ENCODE peak calls at places on chromosomes 16 and 17, in nine cellular contexts. M is colonic mucosa; Y is GM20000; U is heart right ventricle; E is MCF 10A; G is heart left ventricle; T is CD4-positive, alpha-beta T cell; W is OCI-LY7; L is lung. F is an unnamed sample.

GRCh38 chr17:61456688-61457225 is 4.5 kb downstream of the TBX4 start:
- DNase-seq in G (no peak), L (no peak), U (no peak), E (no peak), W (no peak), M (no peak), Y (no peak), T (no peak), F (no peak)

GRCh38 chr17:3534881-3535252 is 22.7 kb downstream of the TRPV3 start:
- DNase-seq in Y (peak), T (no peak), W (no peak), M (peak), E (no peak), G (no peak), L (no peak), U (no peak), F (no peak)

GRCh38 chr17:57810740-57811632 is 38.9 kb downstream of the MRPS23 start:
- DNase-seq in L (no peak), U (peak), M (peak), G (peak), Y (no peak), W (no peak), T (no peak), E (no peak), F (no peak)

GRCh38 chr16:84143784-84144199 is 1.2 kb downstream of the HSDL1 start:
- DNase-seq in L (no peak), T (no peak), Y (no peak), W (no peak), G (no peak), E (no peak), M (no peak), U (no peak), F (no peak)

GRCh38 chr17:80491478-80492342 is 15.3 kb upstream of the NPTX1 start:
- DNase-seq in Y (no peak), T (no peak), W (no peak), E (no peak), G (no peak), M (no peak), U (no peak), L (no peak), F (no peak)

GRCh38 chr16:3959148-3959547 is 78.6 kb upstream of the CREBBP start:
- DNase-seq in G (no peak), W (no peak), M (no peak), L (peak), E (peak), T (no peak), U (no peak), Y (no peak), F (no peak)

GRCh38 chr16:71467810-71468209 is 5.8 kb upstream of the ZNF23 start:
- DNase-seq in M (no peak), L (no peak), E (peak), G (no peak), T (peak), Y (peak), U (peak), W (peak), F (no peak)

GRCh38 chr17:74872313-74873035 is at the start of gene FDXR:
- DNase-seq in T (no peak), U (no peak), L (no peak), Y (no peak), E (no peak), G (no peak), W (no peak), M (no peak), F (no peak)

GRCh38 chr17:12409082-12409481 is 256.6 kb upstream of the MYOCD start:
- DNase-seq in Y (no peak), U (no peak), T (no peak), G (no peak), L (no peak), M (no peak), W (no peak), E (no peak), F (no peak)

GRCh38 chr16:72198021-72198420 is 26.1 kb upstream of the PMFBP1 start:
- DNase-seq in Y (no peak), T (no peak), G (peak), L (no peak), M (no peak), W (no peak), E (no peak), U (peak), F (no peak)

GRCh38 chr17:70668276-70668937 is 499.1 kb downstream of the KCNJ2 start:
- DNase-seq in U (no peak), Y (no peak), W (no peak), L (no peak), E (no peak), G (no peak), T (no peak), M (peak), F (no peak)

GRCh38 chr17:5011928-5012327 is 14.2 kb downstream of the KIF1C start:
- DNase-seq in M (no peak), Y (peak), W (no peak), L (no peak), T (no peak), G (no peak), E (no peak), U (no peak), F (no peak)

GRCh38 chr17:59361386-59361785 is 29.9 kb downstream of the YPEL2 start:
- DNase-seq in Y (no peak), G (no peak), T (no peak), E (peak), L (no peak), U (no peak), W (no peak), M (no peak), F (no peak)

GRCh38 chr17:44653384-44653783 is 2.9 kb upstream of the MEIOC start:
- DNase-seq in L (no peak), U (no peak), W (no peak), E (no peak), G (no peak), M (no peak), T (no peak), Y (no peak), F (no peak)

GRCh38 chr17:61352771-61353170 is 46.9 kb upstream of the TBX2 start:
- DNase-seq in G (no peak), Y (no peak), T (no peak), W (no peak), L (no peak), M (no peak), U (no peak), E (no peak), F (no peak)

GRCh38 chr16:85471469-85472431 is 141.4 kb upstream of the GSE1 start:
- DNase-seq in E (peak), G (no peak), U (no peak), M (peak), T (no peak), W (peak), Y (no peak), L (peak), F (no peak)

GRCh38 chr16:46996391-46996790 is 22.9 kb upstream of the DNAJA2 start:
- DNase-seq in M (no peak), L (no peak), Y (peak), U (no peak), G (no peak), W (no peak), T (no peak), E (no peak), F (no peak)

GRCh38 chr16:86619263-86619935 is 41.0 kb downstream of the FOXL1 start:
- DNase-seq in L (no peak), T (no peak), G (no peak), M (no peak), Y (no peak), U (no peak), W (no peak), E (no peak), F (no peak)

GRCh38 chr17:65191805-65192740 is 54.9 kb downstream of the RGS9 start:
- DNase-seq in L (no peak), G (no peak), W (no peak), U (no peak), T (no peak), M (no peak), Y (no peak), E (peak), F (no peak)

GRCh38 chr17:74190154-74190553 is 13.3 kb upstream of the RPL38 start:
- DNase-seq in U (no peak), L (no peak), Y (no peak), T (no peak), E (peak), W (peak), G (no peak), M (no peak), F (no peak)

GRCh38 chr16:71796501-71796900 is 12.1 kb downstream of the AP1G1 start:
- DNase-seq in E (no peak), T (no peak), U (no peak), L (no peak), M (no peak), G (no peak), W (no peak), Y (no peak), F (no peak)

GRCh38 chr16:58127033-58127556 is 2.1 kb downstream of the CFAP20 start:
- DNase-seq in T (no peak), L (no peak), G (no peak), M (no peak), W (peak), E (peak), Y (no peak), U (no peak), F (no peak)

GRCh38 chr17:77222356-77222755 is 81.6 kb downstream of the SEC14L1 start:
- DNase-seq in M (no peak), U (no peak), Y (no peak), L (no peak), T (no peak), G (no peak), E (no peak), W (no peak), F (no peak)

DNA sequence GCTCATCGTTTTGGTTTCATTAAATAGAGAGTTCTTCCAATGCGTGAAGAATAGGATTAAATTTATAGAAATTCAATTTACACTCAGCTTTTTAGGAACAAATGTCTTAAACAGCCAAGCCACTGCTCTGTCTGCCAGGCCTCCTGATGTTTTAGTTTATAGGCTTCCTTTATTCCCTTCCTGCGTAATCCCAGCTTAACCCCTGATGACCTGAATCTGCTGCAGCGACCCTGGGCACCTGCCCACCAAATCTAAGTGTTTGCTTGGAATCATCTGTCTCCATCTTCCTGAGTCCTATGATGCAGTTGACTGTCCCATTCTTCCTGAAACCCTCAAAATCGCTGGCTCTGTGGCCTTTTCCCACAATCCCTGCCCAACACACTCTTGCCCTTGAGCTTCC is 179.9 kb downstream of the GSG1L start:
- DNase-seq in G (no peak), M (no peak), U (no peak), L (no peak), E (no peak), Y (no peak), T (no peak), W (no peak), F (no peak)
- TF ChIP-seq CTCF in G (no peak), M (no peak), U (no peak), L (no peak), E (no peak), Y (no peak), T (no peak), W (no peak), F (no peak)

GRCh38 chr17:28366605-28367004 is 1.6 kb upstream of the SEBOX start:
- DNase-seq in U (no peak), T (no peak), G (no peak), E (no peak), L (no peak), M (no peak), W (peak), Y (no peak), F (no peak)
- TF ChIP-seq CTCF in U (no peak), T (no peak), G (no peak), E (no peak), L (no peak), M (no peak), W (peak), Y (no peak), F (no peak)

GRCh38 chr16:22253272-22253671 is 43.9 kb upstream of the POLR3E start:
- DNase-seq in Y (no peak), G (no peak), E (no peak), L (no peak), M (no peak), T (no peak), W (no peak), U (no peak), F (no peak)
- TF ChIP-seq CTCF in Y (no peak), G (no peak), E (no peak), L (no peak), M (no peak), T (no peak), W (no peak), U (no peak), F (no peak)

DNA sequence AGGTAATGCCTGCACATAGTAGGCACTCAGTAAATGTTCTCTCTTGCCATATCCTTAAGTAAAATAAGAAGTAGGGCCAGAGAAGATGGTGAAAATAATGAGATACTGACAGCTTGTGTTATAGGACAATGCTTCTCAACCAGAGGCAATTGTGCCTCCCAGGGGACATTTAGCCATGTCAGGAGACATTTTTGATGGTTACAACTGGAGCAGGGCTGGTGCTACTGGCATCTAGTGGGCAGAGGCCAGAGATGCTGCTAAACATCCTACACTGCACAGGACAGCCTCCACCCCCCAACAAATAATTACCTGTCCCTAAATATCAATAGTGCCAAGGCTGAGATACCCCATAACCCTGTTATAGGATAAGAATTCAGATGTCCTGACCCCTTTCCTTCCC is 1.7 kb downstream of the RAD51D start:
- DNase-seq in G (no peak), M (no peak), L (no peak), Y (no peak), W (peak), E (peak), T (no peak), U (no peak), F (no peak)
- TF ChIP-seq CTCF in G (no peak), M (no peak), L (no peak), Y (no peak), W (peak), E (peak), T (no peak), U (no peak), F (no peak)

DNA sequence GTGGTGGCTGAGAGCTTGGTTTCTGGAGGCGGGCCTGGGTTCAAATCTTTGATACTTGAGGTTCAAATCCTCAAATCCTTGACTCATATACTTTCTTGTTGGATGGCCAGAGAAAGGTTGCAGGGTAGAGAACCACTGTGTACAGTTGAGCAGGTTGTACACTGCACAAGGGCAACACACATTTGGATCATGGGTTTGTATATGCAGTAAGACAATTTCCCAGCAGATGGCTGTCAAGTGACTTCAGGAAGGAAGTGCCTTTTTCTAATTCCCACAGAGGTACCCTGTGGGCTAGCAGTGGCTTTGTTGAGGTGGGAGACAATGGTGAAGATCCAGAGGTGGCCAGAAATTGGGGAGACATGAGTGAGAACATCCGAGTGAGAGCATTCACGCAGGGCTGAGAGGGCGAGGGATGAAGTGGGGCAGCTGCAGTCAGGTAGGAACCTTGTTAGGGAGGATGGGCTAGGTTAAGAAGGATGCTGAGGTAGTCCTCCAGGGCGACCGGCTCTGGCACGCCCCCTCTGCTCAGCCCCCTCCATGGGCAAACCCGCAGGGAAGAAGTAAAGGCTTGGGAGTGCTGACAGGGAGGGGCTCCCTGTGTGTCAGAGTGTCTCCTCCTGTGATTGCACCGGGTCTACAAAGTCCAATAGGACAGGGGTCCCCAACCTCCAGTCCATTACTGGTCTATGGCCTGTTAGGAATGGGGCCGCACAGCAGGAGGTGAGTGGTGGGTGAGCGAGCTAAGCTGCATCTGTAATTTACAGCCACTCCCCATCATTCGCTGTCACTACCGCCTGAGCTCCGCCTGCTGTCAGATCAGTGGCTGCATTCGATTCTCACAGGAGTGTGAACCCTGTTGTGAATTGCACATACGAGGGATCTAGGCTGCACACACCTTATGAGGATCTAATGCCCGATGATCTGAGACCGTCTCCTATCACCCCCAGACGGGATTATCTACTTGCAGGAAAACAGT is 2.7 kb downstream of the C16orf89 start:
- DNase-seq in U (no peak), Y (peak), W (peak), E (no peak), G (no peak), M (no peak), T (no peak), L (no peak), F (no peak)
- TF ChIP-seq CTCF in U (no peak), Y (no peak), W (peak), E (no peak), G (no peak), M (no peak), T (no peak), L (no peak), F (no peak)

GRCh38 chr16:25135239-25135878 is 23.8 kb downstream of the LCMT1 start:
- DNase-seq in Y (no peak), G (no peak), T (no peak), E (peak), W (no peak), L (no peak), M (peak), U (no peak), F (no peak)
- TF ChIP-seq CTCF in Y (no peak), G (no peak), T (no peak), E (peak), W (peak), L (no peak), M (peak), U (no peak), F (no peak)

GRCh38 chr16:88338111-88338510 is 44.6 kb upstream of the ZNF469 start:
- DNase-seq in T (no peak), U (no peak), W (no peak), Y (no peak), M (no peak), E (no peak), L (no peak), G (no peak), F (no peak)
- TF ChIP-seq CTCF in T (no peak), U (no peak), W (peak), Y (no peak), M (no peak), E (no peak), L (no peak), G (no peak), F (no peak)

GRCh38 chr17:67164298-67164697 is 80.7 kb downstream of the HELZ start:
- DNase-seq in M (no peak), U (no peak), T (no peak), W (no peak), L (no peak), Y (no peak), E (no peak), G (no peak), F (no peak)

GRCh38 chr17:67161573-67161972 is 83.4 kb downstream of the HELZ start:
- DNase-seq in M (no peak), T (no peak), E (no peak), L (no peak), U (no peak), Y (no peak), G (no peak), W (no peak), F (no peak)

GRCh38 chr17:67162771-67163170 is 82.2 kb downstream of the HELZ start:
- DNase-seq in L (no peak), E (no peak), G (no peak), U (no peak), T (no peak), W (no peak), M (no peak), Y (no peak), F (no peak)

GRCh38 chr17:67168485-67168884 is 76.5 kb downstream of the HELZ start:
- DNase-seq in M (no peak), T (no peak), W (no peak), Y (no peak), L (no peak), G (no peak), U (no peak), E (no peak), F (no peak)

GRCh38 chr17:67165201-67165600 is 79.8 kb downstream of the HELZ start:
- DNase-seq in Y (no peak), E (no peak), U (peak), G (peak), W (no peak), L (no peak), M (no peak), T (no peak), F (no peak)
- TF ChIP-seq CTCF in Y (no peak), E (no peak), U (no peak), G (no peak), W (no peak), L (no peak), M (no peak), T (no peak), F (no peak)

F was measured in activated B cell treated with CpG ODN at 0.5 μM for 24 hours.